ENCODE peak calls at places on chromosome 6, in four cellular contexts. A, X, T and B are unnamed samples.

GRCh38 chr6:53335224-53335994 is 13.3 kb downstream of the ELOVL5 start:
- DNase-seq in T (peak), X (no peak), A (peak), B (no peak)

GRCh38 chr6:79558099-79558498 is 20.9 kb upstream of the LCA5 start:
- DNase-seq in X (no peak), T (no peak), A (no peak), B (no peak)

GRCh38 chr6:116512155-116512559 is 718 bp downstream of the CALHM5 start:
- DNase-seq in T (no peak), X (no peak), A (no peak), B (no peak)

GRCh38 chr6:119445666-119446622 is 96.4 kb upstream of the MAN1A1 start:
- DNase-seq in T (no peak), A (no peak), X (no peak), B (peak)

GRCh38 chr6:5513393-5513792 is 252.1 kb downstream of the FARS2 start:
- DNase-seq in X (no peak), T (no peak), A (no peak), B (no peak)

GRCh38 chr6:146770275-146770964 is 171.6 kb downstream of the ADGB start:
- DNase-seq in T (no peak), X (no peak), A (no peak), B (no peak)

GRCh38 chr6:13465734-13466133 is 21.7 kb downstream of the GFOD1 start:
- DNase-seq in T (no peak), X (no peak), A (no peak), B (no peak)

GRCh38 chr6:12504325-12504966 is 212.1 kb upstream of the PHACTR1 start:
- DNase-seq in T (peak), X (peak), A (no peak), B (no peak)

GRCh38 chr6:44035621-44036020 is 91.6 kb downstream of the MRPL14 start:
- DNase-seq in A (no peak), X (no peak), T (peak), B (no peak)

GRCh38 chr6:137767931-137768690 is 98.9 kb upstream of the TNFAIP3 start:
- DNase-seq in X (no peak), A (peak), T (peak), B (no peak)

GRCh38 chr6:7919871-7920270 is 9.3 kb upstream of the TXNDC5 start:
- DNase-seq in A (no peak), X (peak), T (no peak), B (no peak)

GRCh38 chr6:138957484-138957883 is 30.6 kb downstream of the REPS1 start:
- DNase-seq in X (no peak), A (no peak), T (peak), B (no peak)

GRCh38 chr6:132445201-132445951 is 44.1 kb upstream of the MOXD1 start:
- DNase-seq in A (no peak), T (no peak), X (no peak), B (no peak)

GRCh38 chr6:103183831-103184411 is 1675.8 kb downstream of the HACE1 start:
- DNase-seq in A (no peak), T (no peak), X (no peak), B (no peak)

GRCh38 chr6:38640216-38640909 is 634 bp upstream of the BTBD9 start:
- DNase-seq in T (no peak), A (no peak), X (no peak), B (no peak)

GRCh38 chr6:157761331-157761921 is 61.6 kb upstream of the SNX9 start:
- DNase-seq in A (peak), T (no peak), X (no peak), B (no peak)

GRCh38 chr6:139019722-139020121 is 8.8 kb upstream of the ABRACL start:
- DNase-seq in T (no peak), X (no peak), A (no peak), B (no peak)

GRCh38 chr6:52653151-52653550 is 17.8 kb upstream of the TMEM14A start:
- DNase-seq in T (no peak), X (no peak), A (no peak), B (no peak)

DNA sequence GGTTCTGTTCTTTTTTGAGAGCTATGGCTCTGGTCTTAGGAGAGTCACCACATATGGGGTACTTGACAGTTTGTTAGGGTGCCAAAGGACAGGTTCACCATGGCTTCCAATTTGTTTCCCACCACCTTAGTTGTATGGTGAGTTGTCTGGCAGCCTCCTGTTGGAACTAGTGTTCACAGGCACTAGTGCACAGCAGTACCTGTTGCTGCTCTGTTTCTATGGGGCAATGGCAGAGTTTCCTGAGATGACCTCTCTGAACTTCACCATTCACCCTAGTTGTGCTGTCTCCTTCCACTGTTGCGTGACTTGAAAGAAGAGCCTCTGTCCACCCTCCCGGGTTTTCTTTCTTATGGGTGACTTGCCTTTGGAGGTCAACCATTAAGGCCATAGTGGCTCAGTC is 129.1 kb downstream of the JARID2 start:
- DNase-seq in T (no peak), A (no peak), X (no peak), B (no peak)
- H3K27ac ChIP-seq in T (no peak), A (no peak), X (no peak), B (no peak)

DNA sequence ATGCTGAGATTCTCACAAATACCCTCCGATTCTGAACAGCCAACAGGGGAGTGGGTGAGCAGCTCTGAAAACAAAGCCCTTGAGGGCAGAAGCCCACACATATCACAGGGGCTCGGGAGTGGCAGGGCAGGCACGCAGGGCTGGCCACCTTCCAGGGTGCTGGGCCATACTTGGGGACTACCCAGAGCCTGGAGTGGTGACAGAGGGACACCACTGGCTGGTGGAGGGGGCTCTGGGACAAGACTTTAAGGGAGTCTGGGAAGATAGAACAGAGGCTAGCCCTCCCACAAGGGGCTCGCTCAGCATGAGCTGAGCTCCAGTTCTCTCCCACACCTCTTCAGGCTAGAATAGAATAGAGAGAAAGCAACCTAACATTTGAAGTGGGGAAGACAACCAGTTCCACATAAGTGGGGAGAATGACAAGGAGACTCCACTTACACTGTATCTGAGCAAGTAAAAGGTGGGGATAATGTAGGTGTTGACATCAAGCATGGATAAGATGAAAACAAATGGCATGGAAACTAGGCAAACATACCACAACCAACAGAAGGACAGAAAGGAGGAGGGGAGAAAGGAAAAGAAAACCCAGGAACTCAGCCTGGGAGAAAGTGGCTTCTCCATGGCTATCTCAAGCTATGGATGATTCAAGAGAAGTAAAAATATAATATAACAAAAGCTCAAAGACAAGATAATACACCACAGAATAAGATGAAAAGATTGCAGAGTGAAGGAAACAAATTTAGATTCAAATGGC is 7.0 kb downstream of the PPIL1 start:
- DNase-seq in A (no peak), T (no peak), X (no peak), B (no peak)
- H3K27ac ChIP-seq in A (no peak), T (no peak), X (no peak), B (no peak)

DNA sequence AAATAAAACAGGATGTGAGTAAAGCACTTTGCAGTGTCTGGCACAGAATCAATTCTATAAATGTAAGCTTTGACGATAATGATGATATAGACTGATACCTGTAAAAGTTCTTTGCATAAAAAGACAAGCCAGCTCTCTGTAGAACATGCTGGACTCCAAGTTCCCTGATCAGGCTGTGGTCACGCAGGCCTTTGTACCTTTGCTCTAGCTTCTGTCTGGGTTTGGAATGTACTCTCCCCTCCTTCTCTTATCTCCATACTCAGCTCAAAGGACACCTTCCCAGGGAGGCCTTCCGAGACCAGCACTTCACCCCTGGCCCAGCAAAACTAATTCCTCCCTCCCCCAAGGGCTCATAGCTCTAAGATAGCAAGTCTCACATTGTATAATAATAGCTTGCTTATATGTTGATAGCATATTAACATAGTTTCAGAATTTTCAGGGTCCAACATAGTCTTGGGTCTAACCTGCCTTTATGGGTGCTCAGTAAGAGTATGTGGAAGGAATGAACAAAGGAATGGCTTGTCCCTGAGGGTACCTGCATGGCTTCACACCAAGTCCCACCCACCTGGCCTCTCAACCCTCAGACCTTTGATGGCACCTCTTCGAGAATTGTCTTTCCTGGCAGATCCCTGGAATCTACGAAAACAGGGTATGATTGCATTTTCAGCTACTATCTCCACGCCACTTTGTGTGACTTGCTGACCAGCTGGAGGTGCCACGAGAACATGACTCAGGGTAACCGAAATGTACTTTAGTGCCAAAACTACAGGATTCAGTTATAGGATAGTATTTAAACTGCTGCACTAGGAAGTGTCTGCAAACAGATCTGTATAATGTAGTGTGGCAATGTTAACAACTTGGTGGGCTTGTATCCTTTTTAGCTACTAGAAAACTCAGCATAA is 41.7 kb upstream of the PIM1 start:
- DNase-seq in T (no peak), X (no peak), A (no peak), B (no peak)
- H3K27ac ChIP-seq in T (no peak), X (no peak), A (no peak), B (no peak)

DNA sequence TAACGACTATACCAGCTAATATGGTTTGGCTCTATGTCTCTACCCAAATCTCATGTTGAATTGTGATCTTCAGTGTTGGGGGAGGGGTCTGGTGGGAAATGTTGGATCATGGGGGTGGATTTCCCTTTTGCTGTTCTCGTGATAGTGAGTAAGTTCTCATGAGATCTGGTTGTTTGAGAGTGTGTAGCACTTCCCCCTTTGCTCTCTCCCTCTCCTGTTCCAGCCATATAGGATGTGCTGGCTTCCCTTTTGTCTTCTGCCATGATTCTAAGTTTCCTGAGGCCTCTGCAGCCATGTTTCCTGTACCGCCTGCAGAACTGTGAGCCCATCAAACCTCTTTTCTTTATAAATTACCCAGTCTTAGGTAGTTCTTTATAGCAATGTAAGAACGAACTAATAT is 61.8 kb upstream of the NEDD9 start:
- DNase-seq in X (no peak), T (no peak), A (no peak), B (no peak)
- H3K27ac ChIP-seq in X (no peak), T (no peak), A (no peak), B (no peak)

GRCh38 chr6:32069460-32069859 is 31.2 kb downstream of the CYP21A2 start:
- DNase-seq in T (no peak), X (no peak), A (no peak), B (no peak)

GRCh38 chr6:32073066-32073465 is 34.9 kb downstream of the CYP21A2 start:
- DNase-seq in A (no peak), T (no peak), X (no peak), B (no peak)

GRCh38 chr6:32070814-32071466 is 32.7 kb downstream of the CYP21A2 start:
- DNase-seq in T (no peak), A (no peak), X (no peak), B (no peak)

GRCh38 chr6:32068867-32069266 is 30.7 kb downstream of the CYP21A2 start:
- DNase-seq in A (no peak), T (no peak), X (no peak), B (no peak)

DNA sequence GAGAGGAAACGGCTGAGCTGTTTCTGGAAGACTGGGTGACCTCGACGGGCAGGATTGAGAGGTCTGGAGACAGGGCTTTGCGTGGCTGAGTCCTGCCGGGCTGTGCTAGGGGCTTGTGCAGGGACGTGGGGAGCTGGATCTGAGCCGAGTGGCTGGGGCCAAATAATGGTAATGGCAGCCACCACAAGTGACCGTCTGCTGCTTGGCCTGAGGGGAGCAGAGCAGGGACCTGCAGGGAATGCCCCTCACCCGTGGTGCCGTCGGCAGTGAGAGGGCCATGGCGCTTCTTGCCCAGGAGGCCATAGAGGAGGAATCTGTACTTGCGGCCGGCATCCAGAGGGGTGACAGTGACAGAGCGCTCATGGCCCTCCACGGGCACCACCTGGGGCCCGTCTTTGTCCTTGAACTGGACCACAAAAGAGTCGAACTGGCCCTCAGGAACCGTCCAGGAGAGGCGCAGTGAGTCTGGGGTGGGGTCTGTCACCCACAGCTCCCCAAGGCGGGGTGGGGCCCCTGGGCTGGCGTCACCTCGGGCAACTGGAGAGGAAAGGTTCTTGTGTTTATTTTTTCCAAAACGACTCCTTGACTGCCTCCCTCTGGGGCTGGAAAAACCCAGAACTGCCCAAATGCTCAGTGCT is 31.8 kb downstream of the CYP21A2 start:
- DNase-seq in X (no peak), A (no peak), T (no peak), B (no peak)
- H3K27ac ChIP-seq in X (no peak), A (no peak), T (no peak), B (no peak)

GRCh38 chr6:2999621-3000455 is at the start of gene NQO2:
- DNase-seq in X (peak), T (peak), A (peak), B (peak)

GRCh38 chr6:2999005-2999620 is 581 bp upstream of the NQO2 start:
- DNase-seq in X (no peak), A (no peak), T (peak), B (no peak)

GRCh38 chr6:3005077-3005476 is 5.4 kb downstream of the NQO2 start:
- DNase-seq in X (no peak), A (no peak), T (no peak), B (no peak)

GRCh38 chr6:3001146-3001772 is 1.6 kb downstream of the NQO2 start:
- DNase-seq in X (no peak), A (no peak), T (no peak), B (no peak)

GRCh38 chr6:3001773-3002293 is 2.1 kb downstream of the NQO2 start:
- DNase-seq in X (peak), T (peak), A (peak), B (no peak)
- H3K27ac ChIP-seq in X (peak), T (no peak), A (no peak), B (no peak)

GRCh38 chr6:112338310-112338709 is 8.8 kb upstream of the RFPL4B start:
- DNase-seq in A (no peak), X (no peak), T (no peak), B (no peak)
- H3K27ac ChIP-seq in A (no peak), X (no peak), T (no peak), B (no peak)

DNA sequence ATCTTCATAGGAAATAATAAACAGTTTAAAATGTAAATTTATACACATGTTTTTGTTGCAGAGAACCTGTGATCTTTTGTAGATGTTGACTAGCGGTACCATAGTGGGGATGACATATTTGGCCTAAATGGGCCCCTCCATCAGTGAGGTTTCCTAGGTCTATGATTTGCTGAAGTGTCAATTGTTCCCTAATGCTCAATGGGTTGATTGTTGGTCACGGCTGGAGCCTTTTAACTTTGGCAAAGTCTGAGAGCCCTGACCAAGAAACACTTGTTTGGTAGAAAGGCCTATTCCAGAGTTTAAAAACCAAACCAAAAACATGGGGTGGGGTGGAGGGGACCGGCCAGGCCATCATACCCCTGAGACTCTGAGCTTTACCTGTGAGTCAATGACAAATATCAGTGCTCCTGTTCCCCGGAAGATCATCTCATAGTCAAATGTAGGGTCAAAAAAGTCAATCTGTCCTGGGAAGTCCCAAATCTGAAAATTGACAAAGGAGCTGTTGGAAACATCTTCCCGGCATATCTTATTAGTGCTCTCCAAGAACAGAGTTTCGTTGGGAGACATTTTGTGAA is 25.1 kb downstream of the RRAGD start:
- DNase-seq in T (no peak), X (no peak), A (no peak), B (no peak)
- H3K27ac ChIP-seq in T (peak), X (no peak), A (no peak), B (no peak)